ENCODE peak calls at places on chromosomes 7 and 10, in ten cellular contexts. K, M, C, G, I, H, W, A, J and S are unnamed samples.
A peak's percentile ranks its signal among the peaks of the same experiment; 100 is the strongest.

GRCh38 chr7:105934577-105935185 is 28.4 kb upstream of the CDHR3 start:
- DNase-seq in K (peak; percentile 60), M (peak; percentile 56), C (peak; percentile 68), G (peak; percentile 46), I (peak; percentile 33), H (peak; percentile 61), W (peak; percentile 24), A (no peak), J (no peak), S (no peak)

GRCh38 chr7:123460616-123461015 is 73.8 kb downstream of the IQUB start:
- DNase-seq in K (no peak), M (no peak), C (no peak), G (no peak), I (no peak), H (no peak), W (no peak), A (no peak), J (no peak), S (no peak)

GRCh38 chr10:69800109-69800508 is 1.6 kb upstream of the COL13A1 start:
- DNase-seq in K (peak; percentile 75), M (no peak), C (peak; percentile 46), G (peak; percentile 70), I (no peak), H (peak; percentile 37), W (peak; percentile 57), A (no peak), J (no peak), S (no peak)

GRCh38 chr10:70816220-70816894 is 609 bp downstream of the SGPL1 start:
- DNase-seq in K (peak; percentile 90), M (peak; percentile 61), C (peak; percentile 81), G (peak; percentile 51), I (peak; percentile 43), H (peak; percentile 83), W (peak; percentile 61), A (no peak), J (no peak), S (peak; percentile 79)

GRCh38 chr10:31820794-31821369 is 107.7 kb downstream of the ARHGAP12 start:
- DNase-seq in K (no peak), M (no peak), C (no peak), G (no peak), I (no peak), H (no peak), W (no peak), A (no peak), J (no peak), S (no peak)

GRCh38 chr10:114352653-114353298 is 51.5 kb downstream of the AFAP1L2 start:
- DNase-seq in K (no peak), M (no peak), C (no peak), G (no peak), I (no peak), H (no peak), W (no peak), A (no peak), J (no peak), S (no peak)

GRCh38 chr7:142866361-142867096 is 11.7 kb downstream of the EPHB6 start:
- DNase-seq in K (peak; percentile 53), M (peak; percentile 50), C (peak; percentile 69), G (peak; percentile 85), I (peak; percentile 26), H (peak; percentile 69), W (peak; percentile 35), A (no peak), J (no peak), S (no peak)

GRCh38 chr10:118960166-118961090 is 69.1 kb upstream of the NANOS1 start:
- DNase-seq in K (no peak), M (no peak), C (no peak), G (no peak), I (no peak), H (no peak), W (no peak), A (no peak), J (no peak), S (peak; percentile 70)

GRCh38 chr7:25148772-25149575 is 23.9 kb upstream of the CYCS start:
- DNase-seq in K (no peak), M (no peak), C (no peak), G (no peak), I (no peak), H (no peak), W (no peak), A (no peak), J (no peak), S (no peak)

GRCh38 chr7:80916770-80917681 is 1.8 kb downstream of the SEMA3C start:
- DNase-seq in K (peak; percentile 47), M (peak; percentile 28), C (no peak), G (no peak), I (no peak), H (no peak), W (no peak), A (no peak), J (no peak), S (no peak)

GRCh38 chr10:9102026-9102425 is 1047.5 kb downstream of the GATA3 start:
- DNase-seq in K (no peak), M (no peak), C (no peak), G (no peak), I (no peak), H (no peak), W (no peak), A (no peak), J (no peak), S (no peak)

GRCh38 chr7:88337556-88337955 is 30.9 kb upstream of the STEAP4 start:
- DNase-seq in K (peak; percentile 2), M (no peak), C (no peak), G (no peak), I (no peak), H (no peak), W (no peak), A (no peak), J (no peak), S (no peak)

GRCh38 chr7:103398488-103398887 is 47.5 kb downstream of the SLC26A5 start:
- DNase-seq in K (no peak), M (no peak), C (no peak), G (no peak), I (no peak), H (no peak), W (no peak), A (no peak), J (no peak), S (no peak)

GRCh38 chr7:145036592-145037386 is 200.9 kb upstream of the TPK1 start:
- DNase-seq in K (no peak), M (peak; percentile 75), C (peak; percentile 37), G (peak; percentile 19), I (peak; percentile 75), H (peak; percentile 20), W (peak; percentile 33), A (no peak), J (no peak), S (no peak)

GRCh38 chr10:95467162-95467599 is 94.0 kb downstream of the SORBS1 start:
- DNase-seq in K (no peak), M (no peak), C (peak; percentile 58), G (peak; percentile 54), I (no peak), H (peak; percentile 39), W (no peak), A (peak; percentile 4), J (no peak), S (no peak)

GRCh38 chr7:1531979-1532455 is 1.5 kb downstream of the MAFK start:
- DNase-seq in K (no peak), M (no peak), C (peak; percentile 76), G (no peak), I (no peak), H (peak; percentile 70), W (no peak), A (no peak), J (no peak), S (no peak)

GRCh38 chr7:37433166-37433565 is 15.5 kb downstream of the ELMO1 start:
- DNase-seq in K (no peak), M (no peak), C (no peak), G (peak; percentile 20), I (no peak), H (no peak), W (no peak), A (no peak), J (no peak), S (no peak)

GRCh38 chr7:3076163-3076562 is 32.5 kb upstream of the CARD11 start:
- DNase-seq in K (no peak), M (no peak), C (no peak), G (no peak), I (no peak), H (no peak), W (no peak), A (no peak), J (no peak), S (no peak)

GRCh38 chr10:124646483-124647352 is 97.5 kb downstream of the FAM53B start:
- DNase-seq in K (peak; percentile 80), M (no peak), C (peak; percentile 64), G (no peak), I (no peak), H (peak; percentile 34), W (peak; percentile 80), A (no peak), J (no peak), S (peak; percentile 90)

GRCh38 chr10:55183993-55184392 is 383.0 kb upstream of the PCDH15 start:
- DNase-seq in K (no peak), M (no peak), C (no peak), G (no peak), I (no peak), H (no peak), W (no peak), A (no peak), J (no peak), S (no peak)

GRCh38 chr10:101229275-101230184 is at the start of gene LBX1:
- DNase-seq in K (no peak), M (no peak), C (no peak), G (peak; percentile 68), I (no peak), H (no peak), W (no peak), A (no peak), J (no peak), S (no peak)

GRCh38 chr10:79292789-79293746 is 54.2 kb upstream of the PPIF start:
- DNase-seq in K (peak; percentile 68), M (no peak), C (no peak), G (peak; percentile 83), I (no peak), H (no peak), W (no peak), A (no peak), J (no peak), S (no peak)

GRCh38 chr7:71504697-71505441 is 372.9 kb downstream of the GALNT17 start:
- DNase-seq in K (no peak), M (no peak), C (no peak), G (no peak), I (no peak), H (no peak), W (no peak), A (no peak), J (no peak), S (no peak)

GRCh38 chr10:46227571-46228075 is 59.2 kb upstream of the ANTXRL start:
- DNase-seq in K (no peak), M (no peak), C (no peak), G (no peak), I (no peak), H (no peak), W (no peak), A (no peak), J (no peak), S (no peak)

GRCh38 chr7:156928406-156928747 is 21.1 kb upstream of the NOM1 start:
- DNase-seq in K (no peak), M (no peak), C (no peak), G (no peak), I (no peak), H (no peak), W (no peak), A (no peak), J (no peak), S (no peak)

GRCh38 chr10:132394936-132395703 is 1.9 kb upstream of the PWWP2B start:
- DNase-seq in K (no peak), M (no peak), C (no peak), G (no peak), I (no peak), H (peak; percentile 30), W (no peak), A (no peak), J (no peak), S (no peak)

GRCh38 chr7:128827971-128828711 is 2.1 kb upstream of the FLNC start:
- DNase-seq in K (peak; percentile 78), M (no peak), C (no peak), G (no peak), I (no peak), H (no peak), W (no peak), A (no peak), J (no peak), S (no peak)

GRCh38 chr7:22949944-22950343 is 64.0 kb downstream of the HYCC1 start:
- DNase-seq in K (no peak), M (no peak), C (no peak), G (no peak), I (no peak), H (no peak), W (no peak), A (no peak), J (no peak), S (no peak)